ENCODE peak calls at places on chromosomes 2 and 18, in nine cellular contexts. H is heart right ventricle, O is mesothelial cell of epicardium, Q is cardiac muscle cell, S is upper lobe of left lung, F is nephron progenitor cell, E is fibroblast of pulmonary artery, B is OCI-LY7, K is tibial artery. R is an unnamed sample.

GRCh38 chr18:74252032-74252380 is 39.8 kb downstream of the CYB5A start:
- DNase-seq in H (no peak), O (no peak), Q (peak; percentile 66), S (no peak), F (no peak), E (peak; percentile 49), B (no peak), K (no peak), R (no peak)

GRCh38 chr2:29336741-29337340 is 221.6 kb downstream of the CLIP4 start:
- DNase-seq in H (no peak), O (no peak), Q (no peak), S (no peak), F (no peak), E (no peak), B (no peak), K (no peak), R (no peak)

GRCh38 chr2:196987654-196988364 is 61.3 kb upstream of the PGAP1 start:
- DNase-seq in H (no peak), O (no peak), Q (peak; percentile 97), S (no peak), F (no peak), E (peak; percentile 98), B (peak; percentile 8), K (no peak), R (no peak)

GRCh38 chr18:54254265-54254758 is 15.0 kb upstream of the POLI start:
- DNase-seq in H (no peak), O (no peak), Q (peak; percentile 58), S (no peak), F (no peak), E (peak; percentile 41), B (no peak), K (no peak), R (no peak)

GRCh38 chr2:12750166-12750905 is 33.6 kb downstream of the TRIB2 start:
- DNase-seq in H (no peak), O (no peak), Q (no peak), S (no peak), F (no peak), E (no peak), B (no peak), K (no peak), R (no peak)

GRCh38 chr2:106534471-106534870 is 47.3 kb downstream of the CD8B2 start:
- DNase-seq in H (no peak), O (no peak), Q (no peak), S (no peak), F (no peak), E (no peak), B (no peak), K (no peak), R (no peak)

GRCh38 chr2:95022309-95023221 is 2.9 kb upstream of the MAL start:
- DNase-seq in H (peak; percentile 71), O (peak; percentile 85), Q (peak; percentile 71), S (peak; percentile 91), F (peak; percentile 87), E (peak; percentile 62), B (peak; percentile 64), K (no peak), R (peak; percentile 89)

GRCh38 chr18:37668971-37669747 is 103.6 kb upstream of the CELF4 start:
- DNase-seq in H (no peak), O (no peak), Q (peak; percentile 37), S (no peak), F (peak; percentile 12), E (peak; percentile 30), B (no peak), K (no peak), R (peak; percentile 39)

GRCh38 chr2:150387586-150388288 is 99.7 kb downstream of the RND3 start:
- DNase-seq in H (no peak), O (no peak), Q (no peak), S (no peak), F (no peak), E (no peak), B (no peak), K (no peak), R (no peak)

GRCh38 chr2:61255580-61256437 is 93.8 kb downstream of the C2orf74 start:
- DNase-seq in H (no peak), O (no peak), Q (peak; percentile 69), S (no peak), F (no peak), E (peak; percentile 86), B (no peak), K (no peak), R (no peak)

GRCh38 chr18:73006331-73006730 is 138.5 kb upstream of the NETO1 start:
- DNase-seq in H (no peak), O (no peak), Q (no peak), S (no peak), F (no peak), E (no peak), B (no peak), K (no peak), R (no peak)

GRCh38 chr2:224577541-224577940 is 7.6 kb downstream of the CUL3 start:
- DNase-seq in H (no peak), O (no peak), Q (no peak), S (no peak), F (no peak), E (no peak), B (no peak), K (no peak), R (no peak)

GRCh38 chr2:174951746-174952145 is 53.4 kb downstream of the CHN1 start:
- DNase-seq in H (no peak), O (no peak), Q (no peak), S (no peak), F (no peak), E (peak; percentile 39), B (no peak), K (no peak), R (no peak)

GRCh38 chr2:94923196-94923595 is 52.0 kb downstream of the TEKT4 start:
- DNase-seq in H (no peak), O (no peak), Q (no peak), S (no peak), F (no peak), E (no peak), B (no peak), K (no peak), R (no peak)

GRCh38 chr2:205883026-205883425 is 200.7 kb downstream of the NRP2 start:
- DNase-seq in H (no peak), O (no peak), Q (no peak), S (no peak), F (no peak), E (no peak), B (no peak), K (no peak), R (no peak)

GRCh38 chr2:227325056-227325823 is at the start of gene MFF:
- DNase-seq in H (peak; percentile 92), O (peak; percentile 89), Q (peak; percentile 96), S (peak; percentile 97), F (peak; percentile 84), E (peak; percentile 95), B (peak; percentile 95), K (peak; percentile 95), R (peak; percentile 89)
- TF ChIP-seq CTCF in H (no peak), O (no peak), Q (peak; percentile 17), S (no peak), F (no peak), E (peak; percentile 3), B (peak; percentile 68), K (no peak), R (no peak)

GRCh38 chr18:1062592-1062991 is 157.9 kb downstream of the ADCYAP1 start:
- DNase-seq in H (no peak), O (no peak), Q (peak; percentile 19), S (no peak), F (no peak), E (peak; percentile 27), B (no peak), K (no peak), R (peak; percentile 10)
- TF ChIP-seq CTCF in H (no peak), O (no peak), Q (no peak), S (no peak), F (no peak), E (peak; percentile 40), B (no peak), K (no peak), R (no peak)

DNA sequence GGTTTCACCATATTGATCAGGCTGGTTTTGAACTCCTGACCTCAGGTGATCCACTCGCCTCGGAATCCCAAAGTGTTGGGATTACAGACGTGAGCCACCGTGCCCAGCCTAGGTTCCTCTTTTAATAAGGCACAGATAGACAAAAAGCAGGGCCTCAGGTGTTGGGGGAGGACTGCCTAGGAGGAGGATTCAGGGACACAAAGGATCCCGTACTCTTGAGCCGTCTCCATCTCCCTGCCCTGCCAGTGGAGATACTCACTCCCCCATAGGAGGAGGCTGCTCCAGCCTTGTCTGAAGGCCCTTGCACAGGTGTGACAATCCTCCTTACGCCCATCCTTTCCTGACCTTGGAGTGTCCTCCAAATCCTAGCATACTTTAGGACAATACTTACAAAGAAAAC is 32.0 kb upstream of the TFCP2L1 start:
- DNase-seq in H (no peak), O (no peak), Q (no peak), S (no peak), F (no peak), E (no peak), B (no peak), K (peak; percentile 17), R (no peak)
- TF ChIP-seq CTCF in H (no peak), O (no peak), Q (no peak), S (no peak), F (no peak), E (no peak), B (no peak), K (no peak), R (no peak)

GRCh38 chr2:184032983-184033382 is 565.3 kb upstream of the ZNF804A start:
- DNase-seq in H (no peak), O (no peak), Q (peak; percentile 2), S (no peak), F (no peak), E (peak; percentile 51), B (no peak), K (no peak), R (no peak)

GRCh38 chr2:184026961-184027360 is 571.4 kb upstream of the ZNF804A start:
- DNase-seq in H (no peak), O (no peak), Q (no peak), S (no peak), F (no peak), E (no peak), B (no peak), K (no peak), R (no peak)

GRCh38 chr2:184030978-184031377 is 567.4 kb upstream of the ZNF804A start:
- DNase-seq in H (no peak), O (no peak), Q (no peak), S (no peak), F (no peak), E (no peak), B (no peak), K (no peak), R (no peak)

GRCh38 chr2:184030245-184030644 is 568.1 kb upstream of the ZNF804A start:
- DNase-seq in H (no peak), O (no peak), Q (no peak), S (no peak), F (no peak), E (no peak), B (no peak), K (no peak), R (no peak)

DNA sequence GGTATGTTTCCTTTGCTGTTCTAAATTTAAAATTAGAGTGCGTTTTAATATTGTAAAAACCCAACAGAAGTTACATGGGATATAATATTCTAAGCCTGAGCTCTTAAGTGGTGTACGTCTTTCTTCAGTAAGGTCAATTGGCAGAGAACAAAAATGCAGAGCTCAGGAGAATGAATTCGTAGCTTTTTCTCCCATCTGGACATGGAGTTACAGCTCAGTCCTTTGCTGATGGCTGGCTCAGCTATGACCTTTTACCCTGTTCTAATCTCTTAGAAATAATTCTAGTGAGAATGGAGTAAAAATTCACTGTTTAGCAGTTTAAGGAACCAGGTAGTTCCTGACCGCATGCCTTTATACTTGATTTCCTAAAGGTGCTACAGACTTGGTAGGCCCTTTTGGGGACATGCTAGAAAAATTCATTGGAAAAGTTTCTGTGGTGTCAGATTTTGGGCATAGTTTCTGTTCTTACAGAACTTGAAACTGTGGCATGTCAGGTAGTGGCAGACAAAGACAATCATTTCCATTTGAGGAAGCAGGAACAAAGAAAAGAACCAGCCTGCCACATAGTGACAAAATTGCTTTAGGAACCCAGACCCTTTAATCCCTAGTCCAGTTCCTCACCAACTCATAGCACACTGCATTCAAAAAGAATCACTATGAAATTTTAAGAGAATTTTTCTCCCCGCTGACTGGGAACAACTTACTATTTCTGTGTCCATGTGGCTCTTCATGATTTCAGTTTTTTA is 566.8 kb upstream of the ZNF804A start:
- DNase-seq in H (no peak), O (no peak), Q (no peak), S (no peak), F (no peak), E (no peak), B (no peak), K (no peak), R (no peak)
- TF ChIP-seq CTCF in H (no peak), O (no peak), Q (no peak), S (no peak), F (no peak), E (no peak), B (no peak), K (no peak), R (no peak)